ENCODE peak calls at places on chromosome 14, in four cellular contexts. One of them, this sample, is unnamed.
A peak's percentile ranks its signal among the peaks of the same experiment; 100 is the strongest.

GRCh38 chr14:90678420-90678819 is 137.8 kb downstream of the TTC7B start:
- DNase-seq in endothelial cell of umbilical vein: no peak
- DNase-seq in ovary: no peak
- DNase-seq in body of pancreas: no peak
- DNase-seq in this sample: no peak

GRCh38 chr14:79157369-79157768 is 987.2 kb downstream of the NRXN3 start:
- DNase-seq in endothelial cell of umbilical vein: no peak
- DNase-seq in ovary: no peak
- DNase-seq in body of pancreas: no peak
- DNase-seq in this sample: no peak

GRCh38 chr14:72904840-72905561 is 11.1 kb upstream of the DPF3 start:
- DNase-seq in ovary: peak; percentile 68
- DNase-seq in endothelial cell of umbilical vein: peak; percentile 68
- DNase-seq in body of pancreas: peak; percentile 74
- DNase-seq in this sample: no peak

GRCh38 chr14:24705840-24706239 is 71.8 kb upstream of the GZMB start:
- DNase-seq in body of pancreas: no peak
- DNase-seq in ovary: no peak
- DNase-seq in endothelial cell of umbilical vein: no peak
- DNase-seq in this sample: no peak

GRCh38 chr14:68466491-68466977 is 326.3 kb downstream of the ZFP36L1 start:
- DNase-seq in ovary: no peak
- DNase-seq in body of pancreas: peak; percentile 32
- DNase-seq in endothelial cell of umbilical vein: peak; percentile 61
- DNase-seq in this sample: no peak

GRCh38 chr14:105507247-105507646 is 16.2 kb downstream of the TEDC1 start:
- DNase-seq in endothelial cell of umbilical vein: no peak
- DNase-seq in ovary: no peak
- DNase-seq in body of pancreas: no peak
- DNase-seq in this sample: no peak

GRCh38 chr14:74190910-74191575 is 48.2 kb upstream of the VSX2 start:
- DNase-seq in endothelial cell of umbilical vein: no peak
- DNase-seq in ovary: no peak
- DNase-seq in body of pancreas: no peak
- DNase-seq in this sample: no peak

GRCh38 chr14:20278414-20278813 is 27.3 kb downstream of the TTC5 start:
- DNase-seq in ovary: peak; percentile 31
- DNase-seq in endothelial cell of umbilical vein: peak; percentile 21
- DNase-seq in body of pancreas: peak; percentile 24
- DNase-seq in this sample: no peak

GRCh38 chr14:90455100-90455571 is 58.3 kb downstream of the CALM1 start:
- DNase-seq in body of pancreas: no peak
- DNase-seq in endothelial cell of umbilical vein: no peak
- DNase-seq in ovary: no peak
- DNase-seq in this sample: peak; percentile 81

GRCh38 chr14:52068741-52069616 is at the start of gene NID2:
- DNase-seq in endothelial cell of umbilical vein: peak; percentile 68
- DNase-seq in ovary: peak; percentile 92
- DNase-seq in body of pancreas: peak; percentile 81
- DNase-seq in this sample: peak; percentile 59

GRCh38 chr14:102251161-102251560 is 53.8 kb downstream of the MOK start:
- DNase-seq in ovary: no peak
- DNase-seq in endothelial cell of umbilical vein: no peak
- DNase-seq in body of pancreas: no peak
- DNase-seq in this sample: no peak

GRCh38 chr14:98366429-98366828 is 905.6 kb downstream of the BCL11B start:
- DNase-seq in endothelial cell of umbilical vein: no peak
- DNase-seq in body of pancreas: no peak
- DNase-seq in ovary: no peak
- DNase-seq in this sample: no peak

GRCh38 chr14:49477576-49477975 is 108.6 kb downstream of the RPS29 start:
- DNase-seq in endothelial cell of umbilical vein: no peak
- DNase-seq in body of pancreas: no peak
- DNase-seq in ovary: no peak
- DNase-seq in this sample: no peak

GRCh38 chr14:99976021-99976420 is 89.2 kb upstream of the EVL start:
- DNase-seq in ovary: no peak
- DNase-seq in endothelial cell of umbilical vein: no peak
- DNase-seq in body of pancreas: no peak
- DNase-seq in this sample: no peak
- TF ChIP-seq CTCF in ovary: no peak
- TF ChIP-seq CTCF in endothelial cell of umbilical vein: no peak
- TF ChIP-seq CTCF in body of pancreas: no peak
- TF ChIP-seq CTCF in this sample: no peak

GRCh38 chr14:104433401-104434213 is 146.0 kb upstream of the C14orf180 start:
- DNase-seq in endothelial cell of umbilical vein: no peak
- DNase-seq in body of pancreas: no peak
- DNase-seq in ovary: no peak
- DNase-seq in this sample: peak; percentile 11
- H3K4me3 ChIP-seq in endothelial cell of umbilical vein: no peak overlapping the region
- H3K4me3 ChIP-seq in body of pancreas: no peak overlapping the region
- H3K4me3 ChIP-seq in ovary: no peak overlapping the region
- H3K4me3 ChIP-seq in this sample: no peak overlapping the region

GRCh38 chr14:22587247-22587646 is 1.8 kb downstream of the DAD1 start:
- DNase-seq in body of pancreas: no peak
- DNase-seq in ovary: no peak
- DNase-seq in endothelial cell of umbilical vein: no peak
- DNase-seq in this sample: no peak

GRCh38 chr14:22593189-22593588 is 4.2 kb upstream of the DAD1 start:
- DNase-seq in ovary: no peak
- DNase-seq in endothelial cell of umbilical vein: no peak
- DNase-seq in body of pancreas: no peak
- DNase-seq in this sample: no peak

GRCh38 chr14:22594156-22594716 is 3.9 kb upstream of the ABHD4 start:
- DNase-seq in endothelial cell of umbilical vein: no peak
- DNase-seq in ovary: no peak
- DNase-seq in body of pancreas: no peak
- DNase-seq in this sample: no peak

GRCh38 chr14:22588419-22589095 is 467 bp downstream of the DAD1 start:
- DNase-seq in ovary: no peak
- DNase-seq in endothelial cell of umbilical vein: no peak
- DNase-seq in body of pancreas: no peak
- DNase-seq in this sample: no peak

GRCh38 chr14:22589096-22589839 is at the start of gene DAD1:
- DNase-seq in ovary: peak; percentile 99
- DNase-seq in body of pancreas: peak; percentile 98
- DNase-seq in endothelial cell of umbilical vein: peak; percentile 100
- DNase-seq in this sample: peak; percentile 99
- TF ChIP-seq POLR2A in ovary: peak; percentile 90
- TF ChIP-seq POLR2A in body of pancreas: peak; percentile 91
- TF ChIP-seq POLR2A in endothelial cell of umbilical vein: peak; percentile 98
- TF ChIP-seq POLR2A in this sample: no peak

GRCh38 chr14:35534884-35535793 is 1.2 kb downstream of the INSM2 start:
- DNase-seq in body of pancreas: peak; percentile 71
- DNase-seq in endothelial cell of umbilical vein: peak; percentile 69
- DNase-seq in ovary: peak; percentile 45
- DNase-seq in this sample: peak; percentile 86

GRCh38 chr14:35532783-35533356 is 1.1 kb upstream of the INSM2 start:
- DNase-seq in ovary: no peak
- DNase-seq in endothelial cell of umbilical vein: peak; percentile 32
- DNase-seq in body of pancreas: no peak
- DNase-seq in this sample: no peak

GRCh38 chr14:35531960-35532747 is 1.8 kb upstream of the INSM2 start:
- DNase-seq in body of pancreas: no peak
- DNase-seq in endothelial cell of umbilical vein: no peak
- DNase-seq in ovary: no peak
- DNase-seq in this sample: no peak

GRCh38 chr14:35534130-35534883 is at the start of gene INSM2:
- DNase-seq in ovary: no peak
- DNase-seq in body of pancreas: no peak
- DNase-seq in endothelial cell of umbilical vein: no peak
- DNase-seq in this sample: peak; percentile 84

DNA sequence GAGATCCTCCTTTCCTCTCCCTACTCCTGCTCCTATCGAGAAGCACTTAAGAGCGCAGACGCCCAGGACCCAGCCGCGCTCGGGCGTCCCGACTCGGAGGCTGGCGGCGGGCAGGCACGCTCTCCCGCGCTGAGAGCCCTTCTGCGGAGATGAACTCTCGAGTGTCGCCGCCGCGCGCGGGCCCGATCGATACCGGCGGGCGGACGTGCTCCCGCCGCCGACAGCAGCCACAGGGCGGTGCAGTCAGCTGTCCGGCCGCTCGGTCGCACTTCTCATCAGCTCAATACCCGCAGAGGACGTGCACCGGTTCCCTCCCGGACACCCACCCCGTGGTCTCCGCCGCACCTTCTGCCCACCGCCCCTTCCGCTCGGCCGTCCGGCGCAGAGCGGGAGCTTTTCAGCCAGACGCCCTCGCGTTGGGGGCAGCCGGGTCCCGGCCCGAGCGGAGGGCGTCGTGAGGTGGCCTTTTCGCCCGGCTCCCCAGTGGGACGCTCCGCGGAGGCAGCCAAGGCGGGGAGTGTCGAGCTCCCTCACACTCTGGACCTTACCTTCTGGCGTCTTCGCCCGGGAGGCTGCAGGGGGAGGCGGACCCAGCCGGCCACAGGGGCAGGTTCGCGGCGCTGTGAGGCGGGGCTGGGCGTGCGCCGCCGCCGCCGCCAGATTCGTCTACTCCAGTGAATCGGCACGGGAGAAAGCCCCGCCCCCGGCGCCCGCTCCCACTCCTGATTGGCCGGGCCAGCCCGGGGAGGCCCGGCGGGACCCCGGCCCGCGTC is 421 bp upstream of the INSM2 start:
- DNase-seq in endothelial cell of umbilical vein: peak; percentile 60
- DNase-seq in ovary: no peak
- DNase-seq in body of pancreas: peak; percentile 75
- DNase-seq in this sample: no peak
- TF ChIP-seq CTCF in endothelial cell of umbilical vein: no peak
- TF ChIP-seq CTCF in ovary: no peak
- TF ChIP-seq CTCF in body of pancreas: no peak
- TF ChIP-seq CTCF in this sample: no peak